ENCODE peak calls at places on chromosomes 11 and 22, in nine cellular contexts. One of them, this sample, is unnamed.

GRCh38 chr11:67120881-67121710 is 2.0 kb downstream of the KDM2A start:
- DNase-seq in C1 segment of cervical spinal cord: peak; percentile 5
- DNase-seq in effector CD4-positive, alpha-beta T cell: no peak
- DNase-seq in Peyer's patch: peak; percentile 54
- DNase-seq in IMR-90: peak; percentile 45
- DNase-seq in hepatic stellate cell: peak; percentile 24
- DNase-seq in anterior cingulate cortex: no peak
- DNase-seq in prostate gland: peak; percentile 33
- DNase-seq in WTC11: no peak
- DNase-seq in this sample: no peak

GRCh38 chr11:69444381-69445130 is 36.9 kb upstream of the LINC01488 start:
- DNase-seq in C1 segment of cervical spinal cord: no peak
- DNase-seq in effector CD4-positive, alpha-beta T cell: no peak
- DNase-seq in Peyer's patch: no peak
- DNase-seq in IMR-90: peak; percentile 93
- DNase-seq in hepatic stellate cell: peak; percentile 84
- DNase-seq in anterior cingulate cortex: no peak
- DNase-seq in prostate gland: peak; percentile 91
- DNase-seq in WTC11: peak; percentile 64
- DNase-seq in this sample: peak; percentile 32

GRCh38 chr22:34897126-34897525 is 168.8 kb upstream of the ISX start:
- DNase-seq in C1 segment of cervical spinal cord: no peak
- DNase-seq in effector CD4-positive, alpha-beta T cell: no peak
- DNase-seq in Peyer's patch: no peak
- DNase-seq in IMR-90: no peak
- DNase-seq in hepatic stellate cell: no peak
- DNase-seq in anterior cingulate cortex: no peak
- DNase-seq in prostate gland: no peak
- DNase-seq in WTC11: no peak
- DNase-seq in this sample: no peak

GRCh38 chr11:73228268-73229134 is 10.4 kb downstream of the P2RY2 start:
- DNase-seq in C1 segment of cervical spinal cord: no peak
- DNase-seq in effector CD4-positive, alpha-beta T cell: no peak
- DNase-seq in Peyer's patch: no peak
- DNase-seq in IMR-90: no peak
- DNase-seq in hepatic stellate cell: no peak
- DNase-seq in anterior cingulate cortex: no peak
- DNase-seq in prostate gland: no peak
- DNase-seq in WTC11: no peak
- DNase-seq in this sample: peak; percentile 16

GRCh38 chr11:22192642-22193347 is at the start of gene ANO5:
- DNase-seq in C1 segment of cervical spinal cord: no peak
- DNase-seq in effector CD4-positive, alpha-beta T cell: no peak
- DNase-seq in Peyer's patch: no peak
- DNase-seq in IMR-90: no peak
- DNase-seq in hepatic stellate cell: peak; percentile 2
- DNase-seq in anterior cingulate cortex: peak; percentile 43
- DNase-seq in prostate gland: peak; percentile 27
- DNase-seq in WTC11: peak; percentile 82
- DNase-seq in this sample: peak; percentile 86

GRCh38 chr11:120281161-120281795 is 41.3 kb downstream of the POU2F3 start:
- DNase-seq in C1 segment of cervical spinal cord: no peak
- DNase-seq in effector CD4-positive, alpha-beta T cell: no peak
- DNase-seq in Peyer's patch: no peak
- DNase-seq in IMR-90: no peak
- DNase-seq in hepatic stellate cell: no peak
- DNase-seq in anterior cingulate cortex: no peak
- DNase-seq in prostate gland: no peak
- DNase-seq in WTC11: no peak
- DNase-seq in this sample: no peak

GRCh38 chr11:34105957-34106504 is 602 bp downstream of the NAT10 start:
- DNase-seq in C1 segment of cervical spinal cord: no peak
- DNase-seq in effector CD4-positive, alpha-beta T cell: no peak
- DNase-seq in Peyer's patch: no peak
- DNase-seq in IMR-90: peak; percentile 18
- DNase-seq in hepatic stellate cell: peak; percentile 17
- DNase-seq in anterior cingulate cortex: no peak
- DNase-seq in prostate gland: no peak
- DNase-seq in WTC11: no peak
- DNase-seq in this sample: no peak

GRCh38 chr11:73416711-73417265 is 40.6 kb downstream of the RELT start:
- DNase-seq in C1 segment of cervical spinal cord: no peak
- DNase-seq in effector CD4-positive, alpha-beta T cell: no peak
- DNase-seq in Peyer's patch: no peak
- DNase-seq in IMR-90: peak; percentile 39
- DNase-seq in hepatic stellate cell: no peak
- DNase-seq in anterior cingulate cortex: no peak
- DNase-seq in prostate gland: no peak
- DNase-seq in WTC11: no peak
- DNase-seq in this sample: no peak

GRCh38 chr11:34240150-34240494 is 117.7 kb downstream of the ABTB2 start:
- DNase-seq in C1 segment of cervical spinal cord: no peak
- DNase-seq in effector CD4-positive, alpha-beta T cell: no peak
- DNase-seq in Peyer's patch: no peak
- DNase-seq in IMR-90: no peak
- DNase-seq in hepatic stellate cell: no peak
- DNase-seq in anterior cingulate cortex: no peak
- DNase-seq in prostate gland: no peak
- DNase-seq in WTC11: no peak
- DNase-seq in this sample: no peak

GRCh38 chr22:20436309-20437252 is 1.0 kb downstream of the SCARF2 start:
- DNase-seq in C1 segment of cervical spinal cord: no peak
- DNase-seq in effector CD4-positive, alpha-beta T cell: no peak
- DNase-seq in Peyer's patch: no peak
- DNase-seq in IMR-90: peak; percentile 30
- DNase-seq in hepatic stellate cell: peak; percentile 87
- DNase-seq in anterior cingulate cortex: no peak
- DNase-seq in prostate gland: no peak
- DNase-seq in WTC11: peak; percentile 70
- DNase-seq in this sample: no peak

GRCh38 chr11:58867556-58867955 is 23.1 kb upstream of the GLYATL2 start:
- DNase-seq in C1 segment of cervical spinal cord: no peak
- DNase-seq in effector CD4-positive, alpha-beta T cell: no peak
- DNase-seq in Peyer's patch: no peak
- DNase-seq in IMR-90: no peak
- DNase-seq in hepatic stellate cell: no peak
- DNase-seq in anterior cingulate cortex: no peak
- DNase-seq in prostate gland: no peak
- DNase-seq in WTC11: no peak
- DNase-seq in this sample: no peak

GRCh38 chr22:17484608-17485007 is 78.7 kb upstream of the SLC25A18 start:
- DNase-seq in C1 segment of cervical spinal cord: no peak
- DNase-seq in effector CD4-positive, alpha-beta T cell: no peak
- DNase-seq in Peyer's patch: no peak
- DNase-seq in IMR-90: no peak
- DNase-seq in hepatic stellate cell: no peak
- DNase-seq in anterior cingulate cortex: no peak
- DNase-seq in prostate gland: no peak
- DNase-seq in WTC11: no peak
- DNase-seq in this sample: no peak

GRCh38 chr11:19873730-19874129 is 161.1 kb downstream of the NAV2 start:
- DNase-seq in C1 segment of cervical spinal cord: no peak
- DNase-seq in effector CD4-positive, alpha-beta T cell: no peak
- DNase-seq in Peyer's patch: no peak
- DNase-seq in IMR-90: no peak
- DNase-seq in hepatic stellate cell: no peak
- DNase-seq in anterior cingulate cortex: no peak
- DNase-seq in prostate gland: no peak
- DNase-seq in WTC11: no peak
- DNase-seq in this sample: no peak

GRCh38 chr11:69001301-69002081 is 11.6 kb downstream of the MRGPRF start:
- DNase-seq in C1 segment of cervical spinal cord: no peak
- DNase-seq in effector CD4-positive, alpha-beta T cell: no peak
- DNase-seq in Peyer's patch: no peak
- DNase-seq in IMR-90: no peak
- DNase-seq in hepatic stellate cell: no peak
- DNase-seq in anterior cingulate cortex: no peak
- DNase-seq in prostate gland: no peak
- DNase-seq in WTC11: peak; percentile 8
- DNase-seq in this sample: peak; percentile 22

GRCh38 chr22:33821290-33821689 is 99.0 kb downstream of the LARGE1 start:
- DNase-seq in C1 segment of cervical spinal cord: no peak
- DNase-seq in effector CD4-positive, alpha-beta T cell: no peak
- DNase-seq in Peyer's patch: no peak
- DNase-seq in IMR-90: no peak
- DNase-seq in hepatic stellate cell: no peak
- DNase-seq in anterior cingulate cortex: no peak
- DNase-seq in prostate gland: no peak
- DNase-seq in WTC11: no peak
- DNase-seq in this sample: no peak

GRCh38 chr11:7871056-7871455 is 60.0 kb downstream of the OR10A6 start:
- DNase-seq in C1 segment of cervical spinal cord: no peak
- DNase-seq in effector CD4-positive, alpha-beta T cell: no peak
- DNase-seq in Peyer's patch: no peak
- DNase-seq in IMR-90: peak; percentile 54
- DNase-seq in hepatic stellate cell: no peak
- DNase-seq in anterior cingulate cortex: no peak
- DNase-seq in prostate gland: no peak
- DNase-seq in WTC11: no peak
- DNase-seq in this sample: no peak

GRCh38 chr11:22130462-22131053 is 62.3 kb upstream of the ANO5 start:
- DNase-seq in C1 segment of cervical spinal cord: no peak
- DNase-seq in effector CD4-positive, alpha-beta T cell: no peak
- DNase-seq in Peyer's patch: no peak
- DNase-seq in IMR-90: no peak
- DNase-seq in hepatic stellate cell: no peak
- DNase-seq in anterior cingulate cortex: no peak
- DNase-seq in prostate gland: no peak
- DNase-seq in WTC11: no peak
- DNase-seq in this sample: no peak

This sample was measured in left colon.